ENCODE peak calls at places on chromosome 10, in five cellular contexts. N, E, V, X and I are unnamed samples.

GRCh38 chr10:112845145-112845544 is 104.9 kb upstream of the TCF7L2 start:
- DNase-seq in E (no peak), V (no peak), N (no peak), X (no peak), I (no peak)

GRCh38 chr10:121088524-121088923 is 237.4 kb downstream of the WDR11 start:
- DNase-seq in X (peak), E (no peak), V (peak), N (peak), I (peak)

GRCh38 chr10:76874151-76874550 is 763.5 kb downstream of the KCNMA1 start:
- DNase-seq in N (peak), V (no peak), X (peak), E (no peak), I (peak)

GRCh38 chr10:89773081-89773480 is 71.7 kb downstream of the KIF20B start:
- DNase-seq in V (no peak), E (no peak), X (peak), N (no peak), I (peak)

GRCh38 chr10:88386204-88386877 is 196.8 kb downstream of the RNLS start:
- DNase-seq in E (peak), N (no peak), X (peak), V (no peak), I (peak)

GRCh38 chr10:44982114-44982460 is 3.5 kb upstream of the DEPP1 start:
- DNase-seq in E (no peak), X (peak), N (no peak), V (no peak), I (no peak)

GRCh38 chr10:89295597-89295996 is 6.2 kb upstream of the IFIT2 start:
- DNase-seq in X (peak), E (peak), V (no peak), N (no peak), I (peak)

GRCh38 chr10:33455029-33455428 is 120.6 kb upstream of the NRP1 start:
- DNase-seq in N (no peak), V (no peak), X (no peak), E (no peak), I (no peak)

GRCh38 chr10:8036521-8037198 is 17.8 kb upstream of the GATA3 start:
- DNase-seq in V (peak), X (no peak), E (no peak), N (no peak), I (no peak)

GRCh38 chr10:8037199-8037801 is 17.2 kb upstream of the GATA3 start:
- DNase-seq in E (no peak), N (no peak), V (peak), X (no peak), I (no peak)

GRCh38 chr10:8034666-8035640 is 19.5 kb upstream of the GATA3 start:
- DNase-seq in E (peak), V (peak), N (peak), X (no peak), I (no peak)

GRCh38 chr10:8033812-8034665 is 20.4 kb upstream of the GATA3 start:
- DNase-seq in X (no peak), V (peak), E (no peak), N (no peak), I (no peak)

DNA sequence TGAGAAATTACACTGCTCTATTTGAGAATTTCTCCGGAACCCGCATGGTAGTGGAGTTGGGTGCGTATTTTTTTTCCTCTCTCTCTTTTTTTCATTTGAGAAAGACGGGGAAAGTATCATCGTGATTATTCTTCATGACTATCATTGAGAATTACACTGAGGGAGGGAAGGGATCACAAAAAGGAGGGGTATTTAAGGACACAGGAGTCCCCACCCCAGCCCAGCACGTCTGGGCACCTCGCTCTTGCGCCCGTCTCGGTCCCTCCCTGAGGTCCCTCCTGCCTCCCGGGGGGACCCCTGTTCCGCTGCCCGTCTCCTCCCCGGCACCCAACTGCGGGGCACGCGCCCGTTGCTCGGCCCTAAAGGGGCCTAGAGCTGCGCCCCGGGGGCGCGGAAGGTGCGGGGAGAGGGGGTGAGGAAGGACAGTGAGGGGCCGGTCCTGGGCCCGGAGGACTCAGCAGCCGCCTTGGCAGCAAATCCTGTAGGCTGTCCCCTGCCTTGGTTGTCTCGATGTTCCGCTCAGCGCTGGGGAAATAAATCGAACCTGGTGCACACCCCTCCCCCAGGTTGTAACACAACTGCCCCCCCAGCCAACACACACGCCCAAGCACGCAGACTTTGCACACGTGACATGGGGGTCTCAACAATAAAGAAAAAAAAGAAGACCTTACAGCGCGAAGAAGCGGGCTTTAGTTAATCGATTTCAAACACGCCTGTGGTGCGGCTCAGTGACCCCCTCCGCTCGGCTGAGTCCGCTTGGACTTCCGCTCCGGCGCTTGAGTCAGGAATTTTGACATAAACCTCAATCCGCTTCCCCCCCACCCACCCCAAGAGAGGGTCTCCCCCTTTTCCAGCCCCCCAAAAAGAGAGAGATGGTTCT is 18.6 kb upstream of the GATA3 start:
- DNase-seq in E (no peak), X (no peak), V (peak), N (no peak), I (no peak)
- TF ChIP-seq EZH2 in E (no peak), X (peak), V (peak), N (peak), I (no peak)

DNA sequence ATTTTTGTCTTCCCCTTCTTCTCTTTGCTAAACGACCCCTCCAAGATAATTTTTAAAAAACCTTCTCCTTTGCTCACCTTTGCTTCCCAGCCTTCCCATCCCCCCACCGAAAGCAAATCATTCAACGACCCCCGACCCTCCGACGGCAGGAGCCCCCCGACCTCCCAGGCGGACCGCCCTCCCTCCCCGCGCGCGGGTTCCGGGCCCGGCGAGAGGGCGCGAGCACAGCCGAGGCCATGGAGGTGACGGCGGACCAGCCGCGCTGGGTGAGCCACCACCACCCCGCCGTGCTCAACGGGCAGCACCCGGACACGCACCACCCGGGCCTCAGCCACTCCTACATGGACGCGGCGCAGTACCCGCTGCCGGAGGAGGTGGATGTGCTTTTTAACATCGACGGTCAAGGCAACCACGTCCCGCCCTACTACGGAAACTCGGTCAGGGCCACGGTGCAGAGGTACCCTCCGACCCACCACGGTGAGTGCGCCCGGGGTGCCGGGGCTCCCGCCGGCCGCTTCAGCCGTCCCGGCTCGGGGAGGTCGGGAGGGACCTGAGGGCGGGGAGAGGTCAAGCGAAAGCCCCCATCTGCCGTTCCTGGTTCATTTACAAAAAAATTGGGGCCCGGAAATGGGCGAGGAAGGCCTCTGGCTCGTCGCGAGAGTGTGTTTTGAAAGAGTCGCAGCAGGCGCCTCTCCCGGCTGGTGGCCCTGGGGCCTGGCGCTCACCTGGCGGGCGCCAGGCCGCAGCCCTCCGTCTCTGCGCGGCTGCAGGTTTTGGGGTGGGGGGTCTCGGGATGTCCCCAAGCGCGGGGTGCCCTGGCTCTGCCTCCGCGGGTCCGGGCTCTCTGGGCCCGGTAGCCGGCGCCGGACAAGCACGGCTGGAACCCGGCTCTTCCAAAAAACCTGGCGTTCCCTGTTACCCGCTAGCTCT is 1.2 kb downstream of the GATA3 start:
- DNase-seq in N (no peak), V (peak), E (no peak), X (peak), I (no peak)
- TF ChIP-seq EZH2 in N (no peak), V (peak), E (no peak), X (no peak), I (peak)

DNA sequence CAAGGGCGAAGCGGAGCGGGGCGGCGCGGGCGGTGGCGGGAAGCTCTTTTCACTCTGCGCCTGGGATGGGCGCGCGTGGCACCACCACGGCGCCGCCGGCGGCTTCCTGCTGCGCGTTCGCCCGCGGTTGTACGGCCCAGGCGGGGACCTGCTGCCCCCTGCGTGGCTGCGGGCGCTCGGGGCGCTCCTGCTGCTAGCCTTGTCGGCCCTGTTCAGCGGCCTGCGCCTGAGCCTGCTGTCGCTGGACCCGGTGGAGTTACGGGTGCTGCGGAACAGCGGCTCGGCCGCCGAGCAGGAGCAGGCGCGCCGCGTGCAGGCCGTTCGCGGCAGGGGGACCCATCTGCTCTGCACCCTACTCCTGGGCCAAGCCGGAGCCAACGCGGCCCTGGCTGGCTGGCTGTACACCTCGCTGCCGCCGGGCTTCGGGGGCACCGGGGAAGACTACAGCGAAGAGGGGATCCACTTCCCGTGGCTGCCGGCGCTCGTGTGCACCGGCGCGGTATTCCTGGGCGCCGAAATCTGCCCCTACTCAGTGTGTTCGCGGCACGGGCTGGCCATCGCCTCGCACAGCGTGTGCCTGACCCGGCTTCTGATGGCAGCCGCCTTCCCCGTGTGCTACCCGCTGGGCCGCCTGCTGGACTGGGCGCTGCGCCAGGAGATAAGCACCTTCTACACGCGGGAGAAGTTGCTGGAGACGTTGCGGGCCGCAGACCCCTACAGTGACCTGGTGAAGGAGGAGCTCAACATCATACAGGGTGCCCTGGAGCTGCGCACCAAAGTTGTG is 927 bp downstream of the CNNM1 start:
- DNase-seq in V (peak), N (peak), X (peak), E (no peak), I (peak)
- TF ChIP-seq EZH2 in V (peak), N (peak), X (no peak), E (no peak), I (no peak)

DNA sequence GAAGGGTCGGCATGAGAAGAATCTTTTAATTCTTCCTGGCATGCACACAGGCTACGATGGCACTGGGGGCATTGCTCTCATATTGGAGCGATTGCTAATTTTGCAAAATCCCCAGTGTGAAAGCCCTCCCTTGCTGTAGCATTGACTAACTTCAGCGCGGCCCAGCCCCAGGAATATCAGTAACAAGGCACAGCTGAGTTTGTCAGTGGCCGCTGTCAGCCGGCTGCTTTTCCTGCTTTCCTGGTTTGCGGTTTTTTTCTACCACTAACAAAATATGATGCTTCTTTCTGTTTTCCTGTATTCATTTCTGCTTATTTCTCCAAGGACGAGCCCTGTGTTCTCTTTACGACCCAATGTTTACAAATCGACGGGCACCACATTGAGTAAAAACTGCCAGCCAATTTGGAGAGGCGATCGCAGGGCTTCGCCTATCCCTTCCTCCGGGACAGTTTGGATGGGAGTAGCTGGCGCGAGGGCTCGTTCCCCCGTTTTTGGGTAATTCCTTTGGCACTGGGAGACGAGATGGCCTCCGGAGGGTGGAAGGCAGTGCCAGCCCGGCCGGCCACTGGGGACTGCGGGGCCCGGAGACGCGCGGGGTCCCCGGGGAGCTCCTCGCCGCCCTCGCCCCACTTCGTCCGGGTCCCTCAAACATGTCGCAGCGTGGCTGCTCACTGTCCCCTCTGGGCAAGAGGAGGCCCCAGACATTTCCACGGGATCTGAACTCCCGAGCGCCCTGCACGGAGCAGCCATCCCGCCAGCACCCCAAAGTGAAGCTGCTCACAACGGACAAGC is 949 bp downstream of the ADARB2 start:
- DNase-seq in V (no peak), X (no peak), E (no peak), N (no peak), I (no peak)
- TF ChIP-seq EZH2 in V (no peak), X (no peak), E (no peak), N (peak), I (no peak)